ENCODE peak calls at places on chromosomes 12 and 14, in ten cellular contexts. G is fibroblast of the aortic adventitia; A is fibroblast of lung; J is A549; P is fibroblast of pulmonary artery; I is gastrocnemius medialis; D is left lung; U is psoas muscle; Y is left ventricle myocardium inferior; T is CD8-positive, alpha-beta T cell. W is an unnamed sample.

GRCh38 chr12:109163150-109163549 is 46.8 kb downstream of the ACACB start:
- DNase-seq in I (no peak), D (no peak), G (no peak), J (no peak), U (no peak), A (no peak), P (no peak), T (no peak), Y (no peak), W (no peak)

GRCh38 chr12:65632131-65632855 is 192.0 kb upstream of the HMGA2 start:
- DNase-seq in A (peak), I (no peak), P (peak), T (no peak), Y (no peak), G (peak), U (no peak), J (no peak), D (no peak), W (peak)

GRCh38 chr14:87152701-87153100 is 840.3 kb downstream of the GALC start:
- DNase-seq in A (no peak), J (no peak), P (no peak), D (no peak), G (no peak), U (no peak), T (no peak), I (no peak), Y (no peak), W (no peak)

GRCh38 chr12:91630906-91631305 is 448.3 kb upstream of the DCN start:
- DNase-seq in A (no peak), U (no peak), J (no peak), T (no peak), P (no peak), D (no peak), G (no peak), Y (no peak), I (no peak), W (no peak)

GRCh38 chr14:101535808-101536207 is 25.5 kb upstream of the DIO3 start:
- DNase-seq in D (no peak), J (no peak), I (no peak), U (no peak), T (no peak), G (no peak), A (no peak), Y (no peak), P (no peak), W (no peak)

GRCh38 chr12:77625441-77625840 is 205.3 kb upstream of the NAV3 start:
- DNase-seq in P (peak), Y (no peak), D (no peak), T (no peak), I (no peak), G (peak), U (no peak), J (no peak), A (peak), W (peak)

GRCh38 chr14:70660967-70661871 is 19.5 kb downstream of the TTC9 start:
- DNase-seq in J (no peak), A (no peak), Y (no peak), G (no peak), D (no peak), P (no peak), U (no peak), I (no peak), T (peak), W (no peak)

GRCh38 chr12:69388371-69388770 is 28.8 kb downstream of the YEATS4 start:
- DNase-seq in U (no peak), D (no peak), T (no peak), G (peak), I (no peak), P (peak), J (peak), Y (no peak), A (peak), W (peak)

GRCh38 chr12:81800298-81801148 is 41.4 kb upstream of the PPFIA2 start:
- DNase-seq in J (no peak), U (no peak), Y (no peak), I (no peak), A (peak), T (no peak), G (peak), P (peak), D (no peak), W (no peak)

GRCh38 chr14:24343795-24344660 is 4.2 kb upstream of the RIPK3 start:
- DNase-seq in U (no peak), P (no peak), J (no peak), Y (no peak), T (no peak), A (no peak), I (no peak), G (no peak), D (no peak), W (no peak)

GRCh38 chr12:71415336-71416231 is 24.0 kb upstream of the LGR5 start:
- DNase-seq in I (peak), A (peak), P (peak), U (no peak), Y (no peak), T (no peak), D (no peak), G (peak), J (peak), W (peak)

GRCh38 chr12:132474237-132474741 is 15.7 kb upstream of the FBRSL1 start:
- DNase-seq in D (peak), P (no peak), Y (no peak), A (no peak), I (no peak), T (no peak), J (no peak), U (peak), G (no peak), W (no peak)

GRCh38 chr12:6975297-6976032 is 4.8 kb downstream of the EMG1 start:
- DNase-seq in T (no peak), D (no peak), J (no peak), P (no peak), Y (no peak), A (no peak), I (no peak), G (no peak), U (no peak), W (no peak)

GRCh38 chr14:78119440-78119839 is 50.7 kb upstream of the NRXN3 start:
- DNase-seq in U (no peak), P (no peak), I (no peak), A (no peak), J (no peak), T (no peak), D (no peak), G (no peak), Y (no peak), W (no peak)

GRCh38 chr12:128338344-128338743 is 71.4 kb downstream of the TMEM132C start:
- DNase-seq in G (no peak), T (no peak), D (no peak), U (no peak), I (no peak), A (no peak), Y (no peak), P (no peak), J (no peak), W (no peak)

GRCh38 chr12:2163172-2163927 is 110.6 kb downstream of the CACNA1C start:
- DNase-seq in A (peak), G (peak), I (peak), D (no peak), P (peak), T (no peak), Y (peak), J (no peak), U (peak), W (peak)

GRCh38 chr12:10361622-10362021 is 28.2 kb downstream of the KLRK1 start:
- DNase-seq in J (no peak), A (peak), P (peak), G (peak), U (no peak), D (no peak), Y (no peak), T (no peak), I (no peak), W (peak)

GRCh38 chr14:67449096-67449495 is 37.1 kb upstream of the PLEK2 start:
- DNase-seq in Y (no peak), U (no peak), I (no peak), D (no peak), G (no peak), J (no peak), A (no peak), T (no peak), P (no peak), W (no peak)

GRCh38 chr12:1515010-1515409 is 79.4 kb downstream of the FBXL14 start:
- DNase-seq in T (no peak), Y (no peak), G (no peak), J (no peak), D (no peak), A (no peak), I (no peak), P (no peak), U (no peak), W (no peak)

GRCh38 chr12:108302471-108303311 is 36.4 kb downstream of the CMKLR1 start:
- DNase-seq in Y (peak), J (no peak), I (peak), G (peak), A (peak), U (peak), T (no peak), P (peak), D (peak), W (no peak)

GRCh38 chr12:92756905-92757598 is 54.3 kb downstream of the PLEKHG7 start:
- DNase-seq in I (no peak), J (no peak), Y (no peak), U (no peak), D (no peak), A (no peak), P (no peak), T (no peak), G (no peak), W (no peak)

GRCh38 chr12:48615681-48616080 is 45.8 kb upstream of the LALBA start:
- DNase-seq in G (no peak), A (no peak), Y (no peak), D (no peak), T (no peak), P (no peak), I (no peak), J (no peak), U (no peak), W (no peak)

GRCh38 chr14:26870096-26870495 is 272.3 kb upstream of the NOVA1 start:
- DNase-seq in J (no peak), I (no peak), P (no peak), Y (no peak), T (no peak), D (no peak), A (no peak), U (no peak), G (no peak), W (no peak)

GRCh38 chr12:101597164-101597563 is 2.4 kb downstream of the MYBPC1 start:
- DNase-seq in D (no peak), A (no peak), Y (no peak), I (peak), T (no peak), J (no peak), U (no peak), G (no peak), P (no peak), W (no peak)

GRCh38 chr14:74610866-74611671 is 968 bp downstream of the LTBP2 start:
- DNase-seq in P (peak), J (no peak), I (no peak), T (no peak), D (peak), U (no peak), Y (no peak), G (peak), A (peak), W (peak)

GRCh38 chr14:50225067-50225973 is 6.1 kb downstream of the SOS2 start:
- DNase-seq in J (no peak), P (peak), Y (no peak), D (no peak), G (peak), T (no peak), U (no peak), I (no peak), A (peak), W (peak)

GRCh38 chr12:6373022-6373787 is 2.2 kb downstream of the SCNN1A start:
- DNase-seq in T (no peak), G (no peak), U (no peak), D (no peak), P (no peak), Y (no peak), I (no peak), J (no peak), A (no peak), W (no peak)

GRCh38 chr14:69107407-69108003 is 45.4 kb downstream of the DCAF5 start:
- DNase-seq in G (peak), U (no peak), T (no peak), J (peak), P (peak), Y (no peak), D (no peak), I (no peak), A (peak), W (peak)

GRCh38 chr12:53253298-53253697 is 14.8 kb upstream of the ESPL1 start:
- DNase-seq in Y (no peak), T (no peak), J (no peak), G (no peak), D (peak), U (peak), A (no peak), P (no peak), I (no peak), W (no peak)

GRCh38 chr12:111193511-111193910 is 175.4 kb downstream of the PHETA1 start:
- DNase-seq in A (no peak), J (no peak), T (no peak), Y (no peak), I (no peak), G (no peak), D (no peak), U (no peak), P (no peak), W (no peak)

GRCh38 chr12:62603061-62603810 is 136.6 kb downstream of the MON2 start:
- DNase-seq in A (peak), J (peak), D (peak), I (peak), U (peak), G (peak), Y (peak), T (peak), P (peak), W (peak)

GRCh38 chr12:23236056-23236455 is 611.1 kb downstream of the ETNK1 start:
- DNase-seq in A (no peak), J (no peak), D (no peak), Y (no peak), G (no peak), P (no peak), U (no peak), T (no peak), I (no peak), W (no peak)

GRCh38 chr14:77245820-77246219 is 25.2 kb downstream of the NGB start:
- DNase-seq in A (no peak), P (no peak), J (no peak), U (peak), I (no peak), G (no peak), Y (no peak), D (no peak), T (no peak), W (no peak)

GRCh38 chr12:65279387-65280112 is 1.1 kb downstream of the MSRB3 start:
- DNase-seq in P (peak), T (no peak), G (peak), I (no peak), D (no peak), Y (no peak), U (no peak), A (no peak), J (no peak), W (peak)

GRCh38 chr14:57205953-57206352 is 62.8 kb downstream of the EXOC5 start:
- DNase-seq in J (no peak), I (no peak), A (no peak), Y (no peak), G (no peak), P (peak), D (no peak), U (no peak), T (no peak), W (no peak)

GRCh38 chr12:88578274-88578673 is 2.0 kb downstream of the KITLG start:
- DNase-seq in P (no peak), G (no peak), D (no peak), U (no peak), Y (no peak), T (no peak), J (no peak), I (no peak), A (peak), W (peak)

GRCh38 chr14:77314043-77314442 is 6.6 kb downstream of the POMT2 start:
- DNase-seq in I (peak), P (peak), A (peak), Y (no peak), T (no peak), D (no peak), U (no peak), J (no peak), G (peak), W (peak)

GRCh38 chr14:104978774-104979691 is 859 bp upstream of the AHNAK2 start:
- DNase-seq in P (no peak), U (peak), I (no peak), T (no peak), Y (no peak), D (peak), G (no peak), A (no peak), J (no peak), W (no peak)

GRCh38 chr14:104977008-104977680 is 1.0 kb downstream of the AHNAK2 start:
- DNase-seq in Y (peak), J (no peak), U (peak), T (no peak), I (no peak), D (peak), A (no peak), G (no peak), P (no peak), W (no peak)

GRCh38 chr14:104979758-104980591 is 1.8 kb upstream of the AHNAK2 start:
- DNase-seq in I (peak), D (peak), G (peak), Y (peak), U (peak), J (no peak), P (peak), T (no peak), A (peak), W (peak)

GRCh38 chr14:104976198-104977007 is 1.8 kb downstream of the AHNAK2 start:
- DNase-seq in U (peak), Y (peak), I (peak), G (peak), D (peak), T (peak), P (peak), A (peak), J (peak), W (peak)

DNA sequence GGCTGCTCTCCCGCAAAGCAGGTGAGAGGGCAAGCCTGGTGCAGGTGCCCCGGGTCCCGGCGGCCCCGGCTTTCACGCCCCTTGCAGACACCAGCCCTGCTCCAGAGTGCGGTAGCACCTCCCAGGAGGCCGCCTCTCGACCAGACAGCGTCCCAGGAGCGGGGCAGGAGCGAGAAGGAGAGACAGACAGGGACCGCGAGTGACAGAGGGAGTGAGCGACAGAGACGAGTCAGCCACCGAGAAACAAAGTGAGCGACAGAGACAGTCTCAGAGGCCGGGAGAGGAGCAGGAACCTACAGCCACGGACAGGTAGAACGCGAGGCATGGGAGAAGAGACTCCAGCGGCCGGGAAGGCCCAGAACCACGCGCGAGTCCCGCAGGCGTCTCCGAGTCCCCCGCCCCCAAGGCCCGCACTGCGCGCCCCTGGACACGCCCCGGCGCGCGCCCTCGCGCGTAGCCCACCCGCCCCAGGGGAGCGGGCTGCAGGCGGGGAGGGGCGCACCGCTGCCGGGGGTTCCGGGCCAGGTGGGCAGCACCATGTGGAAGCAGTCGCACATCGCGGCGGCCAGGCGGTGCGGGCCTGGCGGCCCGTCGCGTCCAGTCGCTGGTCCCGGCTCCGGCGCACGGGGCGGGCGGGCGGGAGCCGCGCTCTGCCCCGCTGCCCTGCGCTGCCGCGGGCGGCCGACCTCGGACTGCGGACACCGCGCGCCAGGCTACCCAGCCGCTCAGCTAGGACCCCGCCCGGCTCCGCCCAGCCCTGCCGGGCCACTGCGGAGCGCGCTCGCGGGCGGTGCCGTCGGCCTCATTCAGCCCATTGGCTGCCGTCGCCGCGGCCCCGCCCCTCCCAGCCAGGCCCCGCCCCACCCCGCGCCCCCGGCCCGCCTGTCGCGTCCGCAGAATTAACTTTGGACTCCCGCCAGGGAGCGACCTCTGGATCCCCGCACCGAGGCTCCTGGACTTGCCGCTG is at the start of gene AHNAK2:
- DNase-seq in A (peak), T (peak), G (peak), J (peak), I (peak), D (peak), U (peak), P (peak), Y (peak), W (peak)
- H3K4me3 ChIP-seq in A (peak), T (peak), G (peak), J (peak), I (peak), D (no peak), U (peak), P (peak), Y (peak), W (peak)

DNA sequence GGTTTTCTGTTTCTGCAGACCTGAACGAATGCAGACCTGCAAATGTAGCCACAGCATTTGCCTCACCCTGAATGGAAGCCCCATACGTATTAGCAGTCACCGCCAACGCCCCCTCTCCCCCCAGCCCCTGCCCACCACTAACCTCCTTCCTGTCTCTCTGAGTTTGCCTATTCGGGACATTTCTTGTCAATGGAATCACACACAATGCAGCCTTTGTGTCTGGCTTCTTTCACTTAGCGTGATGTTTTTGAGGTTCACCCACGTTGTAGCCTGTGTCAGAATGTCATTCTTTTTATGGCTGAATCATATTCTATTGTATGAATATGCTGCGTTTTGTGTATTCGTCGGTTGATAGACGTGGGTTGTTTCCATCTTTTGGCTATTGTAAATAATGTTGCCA is 178.6 kb downstream of the AACS start:
- DNase-seq in A (no peak), I (no peak), D (no peak), Y (no peak), J (no peak), U (no peak), P (no peak), G (no peak), T (no peak), W (no peak)
- TF ChIP-seq CTCF in A (no peak), I (no peak), D (no peak), Y (no peak), J (no peak), U (no peak), P (no peak), G (no peak), T (no peak), W (no peak)

GRCh38 chr14:103388664-103389063 is 3.4 kb downstream of the MARK3 start:
- DNase-seq in A (no peak), P (no peak), I (no peak), J (no peak), G (no peak), Y (no peak), T (no peak), U (no peak), D (no peak), W (no peak)
- H3K4me3 ChIP-seq in A (no peak), P (no peak), I (no peak), J (no peak), G (peak), Y (peak), T (no peak), U (peak), D (no peak), W (no peak)

DNA sequence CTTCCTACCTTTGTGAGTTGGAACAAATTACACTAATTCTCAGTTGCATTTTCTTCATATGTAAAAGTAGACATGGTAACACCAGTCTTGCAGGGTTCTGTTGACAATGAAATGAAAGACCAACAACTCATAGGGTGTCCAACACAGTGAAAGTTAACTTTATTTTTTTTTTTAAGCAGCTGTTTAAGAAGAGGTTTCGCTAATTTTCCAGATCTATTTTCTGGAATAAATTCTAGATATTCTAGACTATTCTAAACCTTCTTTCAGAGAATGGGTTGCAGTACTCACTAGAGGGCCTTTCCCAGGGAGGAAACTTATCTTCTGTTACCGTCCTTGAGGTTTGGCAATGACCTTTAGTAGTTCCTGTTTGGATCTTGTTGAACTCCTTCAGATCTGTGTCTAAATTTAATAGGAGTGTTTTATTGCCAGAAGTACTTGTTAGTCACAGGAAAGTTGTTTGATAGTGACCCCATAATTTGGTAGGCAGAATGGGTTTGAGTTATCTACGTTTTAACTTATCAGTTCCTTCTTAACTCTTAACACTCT is 2.8 kb upstream of the ART4 start:
- DNase-seq in T (no peak), G (peak), I (no peak), Y (no peak), D (no peak), J (no peak), U (no peak), A (peak), P (peak), W (no peak)
- TF ChIP-seq CTCF in T (no peak), G (peak), I (no peak), Y (no peak), D (no peak), J (no peak), U (no peak), A (no peak), P (peak), W (no peak)